ENCODE peak calls at places on chromosomes 13 and 19, in eight cellular contexts. H, I, E, L, S, W, C and A are unnamed samples.

GRCh38 chr19:49421878-49422202 is 1.4 kb downstream of the PTH2 start:
- DNase-seq in W (no peak), L (no peak), S (no peak), C (no peak), E (no peak), I (no peak), H (no peak), A (no peak)

GRCh38 chr13:40096357-40096911 is 441.0 kb downstream of the COG6 start:
- DNase-seq in S (no peak), C (no peak), L (no peak), W (no peak), H (no peak), E (no peak), I (no peak), A (no peak)

GRCh38 chr13:99982021-99982740 is 597 bp downstream of the ZIC2 start:
- DNase-seq in C (no peak), L (no peak), I (no peak), S (no peak), W (peak), H (no peak), E (no peak), A (no peak)

GRCh38 chr13:67147257-67148218 is 82.6 kb downstream of the PCDH9 start:
- DNase-seq in I (no peak), W (peak), C (no peak), E (no peak), S (no peak), H (no peak), L (peak), A (no peak)

GRCh38 chr13:48146122-48146521 is 51.2 kb upstream of the MED4 start:
- DNase-seq in E (no peak), W (no peak), C (no peak), H (no peak), S (no peak), I (no peak), L (no peak), A (no peak)

GRCh38 chr19:46408611-46409039 is 4.7 kb downstream of the CCDC8 start:
- DNase-seq in I (no peak), E (no peak), C (no peak), W (no peak), H (no peak), S (no peak), L (no peak), A (no peak)

GRCh38 chr13:27170221-27170520 is 1.4 kb downstream of the USP12 start:
- DNase-seq in I (no peak), E (no peak), L (peak), C (no peak), S (no peak), W (peak), H (no peak), A (peak)

GRCh38 chr13:46884531-46884930 is 12.3 kb downstream of the HTR2A start:
- DNase-seq in I (no peak), S (no peak), L (no peak), H (no peak), C (no peak), W (no peak), E (no peak), A (no peak)

GRCh38 chr19:48303367-48303766 is 22.0 kb upstream of the EMP3 start:
- DNase-seq in S (no peak), E (no peak), C (no peak), I (no peak), H (no peak), L (no peak), W (no peak), A (no peak)

GRCh38 chr19:15467734-15468214 is 3.4 kb upstream of the RASAL3 start:
- DNase-seq in I (no peak), C (no peak), S (no peak), W (no peak), E (no peak), H (no peak), L (no peak), A (no peak)

GRCh38 chr19:49782515-49782914 is 15.7 kb downstream of the AP2A1 start:
- DNase-seq in S (no peak), L (no peak), I (no peak), H (no peak), W (no peak), C (no peak), E (no peak), A (no peak)

GRCh38 chr13:85040176-85040660 is 759.0 kb downstream of the SLITRK6 start:
- DNase-seq in H (no peak), I (no peak), W (no peak), E (no peak), L (no peak), S (no peak), C (no peak), A (no peak)

GRCh38 chr19:35903550-35904179 is 1.3 kb downstream of the HCST start:
- DNase-seq in H (peak), L (peak), W (peak), S (no peak), I (no peak), C (peak), E (no peak), A (peak)

GRCh38 chr13:29859971-29860370 is 9.6 kb upstream of the UBL3 start:
- DNase-seq in W (peak), S (no peak), I (no peak), C (no peak), L (peak), E (no peak), H (no peak), A (no peak)

GRCh38 chr19:43430142-43430710 is 15.5 kb downstream of the TEX101 start:
- DNase-seq in S (no peak), H (no peak), E (no peak), L (peak), I (no peak), W (no peak), C (no peak), A (no peak)

GRCh38 chr13:104510422-104510821 is 1444.2 kb upstream of the SLC10A2 start:
- DNase-seq in I (no peak), L (no peak), E (no peak), C (no peak), H (no peak), W (no peak), S (no peak), A (no peak)

GRCh38 chr19:50505856-50506611 is 5.0 kb downstream of the JOSD2 start:
- DNase-seq in S (no peak), I (no peak), C (no peak), W (no peak), E (no peak), L (no peak), H (no peak), A (no peak)

DNA sequence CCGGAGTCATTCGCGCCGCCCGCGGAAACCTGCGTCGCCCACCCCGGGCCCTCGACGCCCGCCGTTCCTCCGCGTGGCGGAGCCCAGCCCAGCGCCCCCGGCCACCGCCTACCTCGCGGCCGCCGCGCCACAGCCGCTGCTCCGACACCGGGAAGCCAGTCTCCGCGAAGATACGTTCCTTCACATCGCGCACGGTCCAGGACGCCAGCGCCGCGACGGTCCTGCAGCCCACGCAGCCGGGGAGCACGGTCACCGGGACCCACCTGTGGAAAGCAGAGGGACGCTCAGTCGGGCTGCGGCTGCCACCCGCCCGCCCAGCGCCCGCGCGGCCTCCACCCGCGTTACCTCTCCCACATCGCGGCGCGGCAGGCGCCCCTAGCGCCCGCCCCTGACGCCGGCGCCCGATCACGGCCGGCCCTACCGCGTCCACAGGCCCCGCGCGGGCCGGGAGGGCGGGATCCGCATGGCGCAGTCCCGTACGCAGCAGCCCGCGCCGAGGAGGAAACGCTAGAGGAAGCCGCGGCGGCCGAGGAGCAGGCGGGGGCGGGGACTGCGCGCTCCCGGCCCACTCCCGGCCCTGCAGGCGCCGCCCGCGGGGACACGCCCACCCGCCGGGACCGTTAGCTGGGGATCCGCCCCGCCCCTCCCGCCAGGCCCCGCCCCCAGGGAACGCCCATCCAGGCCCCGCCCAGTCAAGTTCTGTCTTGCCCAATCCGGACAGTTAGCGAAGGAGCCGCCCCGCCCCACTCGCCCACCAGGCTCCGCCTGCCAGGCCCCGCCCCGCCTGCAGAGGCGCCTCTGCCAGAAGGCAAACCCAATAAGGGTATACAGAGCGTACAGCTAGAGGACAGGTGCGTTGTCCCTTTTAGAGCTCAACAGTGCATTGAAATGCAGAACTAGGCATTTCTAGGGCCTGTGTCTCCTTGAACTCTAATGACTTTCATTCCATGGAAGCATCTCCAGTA is 58.2 kb downstream of the SACS start:
- DNase-seq in L (peak), W (peak), H (peak), E (peak), C (peak), I (peak), S (peak), A (peak)
- TF ChIP-seq CTCF in L (peak), W (no peak), H (peak), E (no peak), C (no peak), I (peak), S (no peak), A (peak)

DNA sequence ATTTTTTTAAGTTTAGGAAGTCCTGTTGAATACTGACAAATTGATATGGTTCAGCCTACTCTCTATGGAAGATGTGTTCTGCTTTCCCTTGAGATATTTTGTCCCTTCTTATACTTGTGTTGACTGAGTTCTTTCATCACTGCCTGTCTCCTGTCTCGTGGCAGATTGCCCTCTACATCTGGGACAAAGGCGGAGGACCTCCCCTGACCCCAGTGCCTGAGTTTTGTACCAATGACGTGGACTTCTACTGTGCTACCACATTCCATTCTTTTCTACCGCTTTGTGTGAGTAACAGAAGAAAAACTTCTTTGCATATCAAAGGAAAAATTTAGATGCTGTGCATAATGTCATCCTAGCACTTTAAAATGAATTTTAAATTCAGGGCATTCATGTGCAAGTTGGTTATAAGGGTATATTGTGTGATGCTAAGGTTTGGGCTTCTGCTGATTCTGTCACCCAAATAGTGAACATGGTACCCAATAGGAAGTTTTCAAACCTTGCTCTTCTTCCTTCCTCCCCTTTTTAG is 74.6 kb downstream of the B3GLCT start:
- DNase-seq in L (no peak), H (no peak), I (peak), S (no peak), C (no peak), E (no peak), W (no peak), A (no peak)
- TF ChIP-seq CTCF in L (no peak), H (no peak), I (no peak), S (no peak), C (no peak), E (no peak), W (no peak), A (no peak)

DNA sequence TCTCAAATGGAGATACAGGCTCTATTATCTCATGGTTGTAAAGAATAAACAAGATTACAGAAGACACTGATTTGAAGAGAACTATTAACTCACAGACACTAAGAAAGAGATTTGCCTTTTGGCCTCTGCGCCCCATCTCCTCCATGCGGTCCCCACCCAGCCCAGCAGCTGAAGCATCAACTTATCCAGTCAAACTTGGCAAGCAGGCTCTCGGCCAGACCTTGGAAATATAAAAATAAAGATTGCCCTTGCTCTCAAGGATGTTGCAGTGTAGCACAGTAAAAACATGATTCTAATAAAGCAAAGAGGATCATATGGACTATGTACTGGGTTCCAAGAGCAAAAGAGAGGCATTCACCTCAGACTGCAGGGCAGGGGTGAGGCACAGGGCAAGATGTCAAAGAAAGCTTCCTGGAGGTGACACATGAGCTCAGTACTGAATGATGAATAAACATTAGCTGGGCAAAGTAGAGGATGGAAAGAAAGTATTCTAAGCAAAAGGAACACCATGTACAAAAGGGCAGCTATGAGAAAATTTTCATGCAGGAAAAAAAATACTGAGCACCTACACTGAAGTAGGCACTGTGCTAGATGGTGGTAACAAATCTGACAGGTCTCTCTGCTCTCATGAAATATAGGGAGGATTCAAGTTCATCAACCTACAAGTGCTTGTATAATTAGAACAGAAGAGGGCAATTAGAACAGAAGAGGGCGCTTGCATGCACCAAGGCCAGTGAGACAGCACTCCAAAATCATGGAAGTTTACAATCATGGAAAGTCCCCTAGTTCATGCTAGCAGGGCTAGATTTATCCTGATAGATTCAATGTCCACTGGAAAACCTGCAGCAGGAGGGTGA is 85.0 kb downstream of the SACS start:
- DNase-seq in E (no peak), H (no peak), W (no peak), L (no peak), C (no peak), I (no peak), S (no peak), A (no peak)
- TF ChIP-seq CTCF in E (peak), H (no peak), W (no peak), L (no peak), C (no peak), I (no peak), S (peak), A (no peak)

DNA sequence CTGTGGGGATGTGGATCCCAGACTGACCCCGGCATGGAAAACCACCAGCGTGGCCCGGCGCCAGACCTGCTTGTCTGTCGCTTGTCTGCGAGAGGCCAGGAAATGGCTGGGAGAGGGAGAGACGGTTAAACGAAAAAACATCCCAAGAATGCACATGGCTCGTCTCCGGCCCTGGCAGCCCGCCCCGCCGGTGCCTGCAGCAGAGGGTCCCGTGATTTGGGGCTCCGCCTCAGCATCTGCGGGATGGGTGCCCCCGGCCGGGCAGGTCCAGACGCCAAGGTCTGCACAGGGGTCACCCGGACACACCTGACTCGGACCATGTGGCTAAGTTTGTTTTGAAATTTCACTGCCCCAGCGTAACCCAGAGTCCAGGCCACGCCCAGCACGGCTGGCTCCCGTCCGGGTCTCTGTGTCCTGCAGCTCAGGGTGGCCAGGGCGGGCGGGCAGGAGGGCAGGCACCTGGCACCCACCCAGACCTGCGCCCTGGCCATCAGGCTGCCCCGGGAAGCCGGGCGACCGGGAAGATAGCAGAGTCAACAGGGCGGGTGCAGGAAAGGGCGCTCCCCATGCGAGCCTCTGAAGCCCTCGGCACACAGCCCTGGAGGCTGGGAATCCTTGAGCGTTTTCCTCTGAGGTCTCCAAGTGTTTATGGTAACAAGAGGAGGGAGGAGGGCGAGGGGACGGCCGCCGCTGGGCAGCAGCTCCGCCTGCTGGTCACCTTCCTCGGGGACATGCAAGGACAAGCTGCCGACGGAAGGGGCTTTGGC is 103.2 kb downstream of the GADD45B start:
- DNase-seq in S (peak), C (peak), H (no peak), L (peak), I (peak), E (peak), W (peak), A (peak)
- TF ChIP-seq CTCF in S (peak), C (peak), H (peak), L (peak), I (peak), E (peak), W (peak), A (peak)

GRCh38 chr13:49908637-49909036 is 27.5 kb downstream of the SPRYD7 start:
- DNase-seq in E (no peak), C (no peak), L (no peak), W (no peak), S (no peak), H (no peak), I (no peak), A (no peak)

GRCh38 chr13:49904729-49905456 is 31.2 kb downstream of the SPRYD7 start:
- DNase-seq in L (no peak), S (no peak), I (no peak), H (no peak), C (no peak), E (no peak), W (no peak), A (no peak)
- TF ChIP-seq CTCF in L (no peak), S (no peak), I (no peak), H (no peak), C (no peak), E (no peak), W (no peak), A (no peak)

GRCh38 chr19:54616840-54617560 is 13.3 kb upstream of the LILRB1 start:
- DNase-seq in S (no peak), C (no peak), E (no peak), H (no peak), L (no peak), I (no peak), W (no peak), A (peak)
- TF ChIP-seq CTCF in S (no peak), C (no peak), E (no peak), H (no peak), L (no peak), I (no peak), W (no peak), A (no peak)

DNA sequence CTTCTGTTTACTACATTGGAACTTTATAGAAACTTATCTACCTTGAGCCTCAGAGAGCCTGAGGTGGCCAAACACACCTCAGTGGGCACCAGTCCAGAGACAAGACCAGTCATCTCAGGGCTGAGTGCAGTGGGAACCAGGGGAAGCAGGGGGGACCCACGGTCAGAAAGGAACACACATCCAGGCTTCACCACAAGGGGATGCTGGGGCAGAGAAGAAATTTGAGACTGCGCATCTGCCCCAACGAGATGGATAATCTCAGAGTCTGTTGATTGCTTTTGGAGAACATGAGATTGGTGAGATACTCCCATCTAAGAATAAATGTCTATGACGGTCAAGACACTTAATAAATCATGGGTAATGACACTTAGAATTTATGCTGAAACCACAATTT is 98.7 kb downstream of the DOCK9 start:
- DNase-seq in I (no peak), S (no peak), H (no peak), E (no peak), C (no peak), L (no peak), W (no peak), A (no peak)
- TF ChIP-seq CTCF in I (peak), S (no peak), H (no peak), E (no peak), C (no peak), L (peak), W (no peak), A (no peak)